ENCODE peak calls at places on chromosomes 1 and 21, in five cellular contexts. S is body of pancreas, T is left lung, H is cardiac muscle cell, R is PC-9. U is an unnamed sample.

GRCh38 chr1:186849824-186850223 is 21.1 kb downstream of the PLA2G4A start:
- DNase-seq in H (no peak), S (no peak), T (no peak), R (no peak), U (no peak)

GRCh38 chr1:201999625-202000238 is 10.7 kb upstream of the ELF3 start:
- DNase-seq in S (peak; percentile 73), H (peak; percentile 78), R (no peak), T (no peak), U (no peak)

GRCh38 chr1:104105466-104105865 is 355.8 kb downstream of the AMY1C start:
- DNase-seq in H (no peak), S (no peak), R (no peak), T (no peak), U (no peak)

GRCh38 chr1:154599658-154600057 is 8.3 kb downstream of the ADAR start:
- DNase-seq in S (no peak), T (no peak), R (no peak), H (peak; percentile 20), U (no peak)

GRCh38 chr1:168610111-168610510 is 33.7 kb downstream of the XCL1 start:
- DNase-seq in T (no peak), R (no peak), S (no peak), H (no peak), U (no peak)

GRCh38 chr1:10644307-10645128 is 151.9 kb downstream of the CASZ1 start:
- DNase-seq in T (no peak), H (no peak), R (no peak), S (no peak), U (no peak)

GRCh38 chr21:44265734-44266270 is 4.1 kb upstream of the DNMT3L start:
- DNase-seq in H (no peak), S (no peak), T (peak; percentile 67), R (no peak), U (no peak)

GRCh38 chr1:159936284-159936904 is 9.0 kb downstream of the IGSF9 start:
- DNase-seq in H (peak; percentile 53), T (peak; percentile 92), R (peak; percentile 82), S (peak; percentile 68), U (peak; percentile 79)

GRCh38 chr1:240285541-240285940 is 193.9 kb downstream of the FMN2 start:
- DNase-seq in H (no peak), R (no peak), T (no peak), S (no peak), U (no peak)

GRCh38 chr1:3009556-3009955 is 11.7 kb upstream of the ACTRT2 start:
- DNase-seq in S (no peak), H (no peak), R (no peak), T (no peak), U (no peak)

GRCh38 chr1:6948861-6949260 is 163.6 kb downstream of the CAMTA1 start:
- DNase-seq in T (no peak), S (no peak), R (no peak), H (no peak), U (no peak)

GRCh38 chr21:46118305-46118870 is 20.5 kb downstream of the COL6A2 start:
- DNase-seq in H (no peak), R (no peak), S (no peak), T (peak; percentile 65), U (no peak)

GRCh38 chr1:19864304-19865160 is 17.7 kb upstream of the OTUD3 start:
- DNase-seq in R (no peak), T (no peak), S (no peak), H (no peak), U (no peak)

GRCh38 chr1:154608522-154609294 is 722 bp upstream of the ADAR start:
- DNase-seq in S (peak; percentile 54), T (peak; percentile 77), H (peak; percentile 59), R (peak; percentile 40), U (no peak)

GRCh38 chr1:218674280-218674773 is 329.2 kb downstream of the TGFB2 start:
- DNase-seq in T (no peak), R (peak; percentile 92), S (peak; percentile 7), H (peak; percentile 91), U (peak; percentile 59)

GRCh38 chr1:169115891-169116585 is 9.5 kb downstream of the ATP1B1 start:
- DNase-seq in R (peak; percentile 47), H (peak; percentile 46), S (peak; percentile 92), T (no peak), U (no peak)

GRCh38 chr1:116412898-116413297 is 39.9 kb downstream of the ATP1A1 start:
- DNase-seq in R (no peak), T (no peak), S (no peak), H (no peak), U (no peak)

GRCh38 chr21:44507673-44508425 is 32.1 kb downstream of the KRTAP10-1 start:
- DNase-seq in R (no peak), H (no peak), T (peak; percentile 65), S (no peak), U (no peak)

GRCh38 chr1:165047985-165048384 is 308.5 kb downstream of the LMX1A start:
- DNase-seq in H (no peak), S (no peak), R (no peak), T (no peak), U (no peak)

GRCh38 chr1:94234615-94235014 is 2.8 kb downstream of the ARHGAP29 start:
- DNase-seq in H (no peak), R (no peak), S (no peak), T (no peak), U (no peak)

GRCh38 chr1:94235189-94236020 is 2.0 kb downstream of the ARHGAP29 start:
- DNase-seq in S (no peak), H (no peak), R (no peak), T (no peak), U (no peak)

GRCh38 chr1:94236021-94236491 is 1.3 kb downstream of the ARHGAP29 start:
- DNase-seq in S (peak; percentile 10), H (peak; percentile 34), R (no peak), T (no peak), U (no peak)

GRCh38 chr1:94237291-94238226 is at the start of gene ARHGAP29:
- DNase-seq in T (peak; percentile 95), R (peak; percentile 91), H (peak; percentile 92), S (peak; percentile 88), U (peak; percentile 77)

GRCh38 chr1:94236630-94237290 is 624 bp downstream of the ARHGAP29 start:
- DNase-seq in H (peak; percentile 61), R (no peak), T (no peak), S (peak; percentile 49), U (no peak)
- H3K4me1 ChIP-seq in H (no peaks in the 10 kb centered on the region), R (peaks cover 70% of the 10 kb centered on the region), T (peaks cover 21% of the 10 kb centered on the region), S (peaks cover 17% of the 10 kb centered on the region), U (no peaks in the 10 kb centered on the region)

GRCh38 chr1:31575373-31576140 is 758 bp upstream of the TINAGL1 start:
- DNase-seq in H (no peak), S (peak; percentile 86), R (peak; percentile 91), T (no peak), U (peak; percentile 58)

GRCh38 chr1:31579374-31579773 is 3.1 kb downstream of the TINAGL1 start:
- DNase-seq in H (no peak), R (no peak), T (peak; percentile 54), S (no peak), U (peak; percentile 57)

GRCh38 chr1:31576201-31576669 is at the start of gene TINAGL1:
- DNase-seq in R (peak; percentile 89), S (peak; percentile 78), T (peak; percentile 86), H (peak; percentile 45), U (peak; percentile 64)

GRCh38 chr1:31576743-31577455 is 584 bp downstream of the TINAGL1 start:
- DNase-seq in T (no peak), R (no peak), S (no peak), H (no peak), U (peak; percentile 55)

DNA sequence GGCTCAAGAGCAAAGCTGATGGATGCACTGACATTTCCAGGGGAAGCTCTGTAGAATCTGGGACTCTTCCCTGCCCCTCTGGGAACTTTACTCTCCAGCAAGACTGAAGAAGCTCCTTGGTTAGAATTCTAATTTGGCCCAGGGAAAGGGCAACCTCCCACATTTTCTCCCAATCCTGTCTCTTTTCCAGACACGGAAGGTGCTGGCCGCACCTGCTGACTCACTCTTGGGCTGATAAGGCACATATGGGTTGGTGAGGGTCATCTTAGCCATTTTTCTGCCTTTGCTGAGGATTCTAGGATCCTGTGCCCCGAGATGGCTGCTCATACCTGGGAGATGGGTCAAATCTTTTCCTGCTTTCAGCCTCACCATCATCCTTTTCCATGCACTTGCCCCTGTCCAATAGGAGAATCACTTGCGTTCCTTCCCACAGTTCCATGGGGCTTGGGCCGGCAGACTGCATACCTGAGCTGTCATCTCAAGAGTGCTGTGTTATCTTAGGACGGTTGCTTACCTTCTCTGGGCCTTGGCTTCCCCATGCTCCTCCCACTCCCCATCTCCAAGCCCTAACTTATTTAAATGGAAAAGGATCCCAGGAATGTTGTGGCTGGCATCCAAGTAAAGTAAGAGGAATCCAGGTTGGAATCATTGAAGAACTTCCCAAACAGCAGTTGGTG is 1.3 kb downstream of the TINAGL1 start:
- DNase-seq in S (no peak), H (no peak), R (peak; percentile 41), T (peak; percentile 45), U (peak; percentile 58)
- H3K4me3 ChIP-seq in S (peak overlapping the region; percentile 11), H (no peak overlapping the region), R (peak overlapping the region; percentile 70), T (peak overlapping the region; percentile 27), U (peak overlapping the region; percentile 85)

DNA sequence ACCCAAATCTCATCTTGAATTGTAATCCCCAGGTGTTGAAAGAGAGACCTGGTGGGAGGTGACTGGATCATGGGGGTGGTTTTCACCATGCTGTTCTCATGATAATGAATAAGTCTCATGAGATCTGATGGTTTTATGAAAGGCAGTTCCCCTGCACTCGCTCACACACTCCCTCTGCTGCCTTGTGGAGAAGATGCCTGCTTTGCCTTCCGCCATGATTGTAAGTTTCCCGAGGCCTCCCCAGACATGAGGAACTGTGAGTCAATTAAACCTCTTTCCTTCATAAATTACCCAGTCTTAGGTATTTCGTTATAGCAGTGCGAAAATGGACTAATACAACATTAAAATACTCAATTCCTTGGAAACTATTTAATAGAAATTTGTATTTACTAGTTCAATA is 99.2 kb downstream of the PROX1 start:
- DNase-seq in R (no peak), T (no peak), H (no peak), S (no peak), U (no peak)
- TF ChIP-seq CTCF in R (no peak), T (no peak), H (no peak), S (no peak), U (no peak)

GRCh38 chr1:54969879-54970278 is 10.5 kb upstream of the TMEM61 start:
- DNase-seq in S (no peak), H (no peak), R (no peak), T (no peak), U (no peak)

GRCh38 chr1:54967372-54967771 is 13.1 kb upstream of the TMEM61 start:
- DNase-seq in T (no peak), R (no peak), S (no peak), H (no peak), U (no peak)

GRCh38 chr1:54968581-54968980 is 11.8 kb upstream of the TMEM61 start:
- DNase-seq in S (no peak), T (no peak), R (no peak), H (no peak), U (no peak)

GRCh38 chr1:54962612-54963395 is 17.6 kb upstream of the TMEM61 start:
- DNase-seq in T (no peak), R (no peak), S (no peak), H (no peak), U (no peak)

DNA sequence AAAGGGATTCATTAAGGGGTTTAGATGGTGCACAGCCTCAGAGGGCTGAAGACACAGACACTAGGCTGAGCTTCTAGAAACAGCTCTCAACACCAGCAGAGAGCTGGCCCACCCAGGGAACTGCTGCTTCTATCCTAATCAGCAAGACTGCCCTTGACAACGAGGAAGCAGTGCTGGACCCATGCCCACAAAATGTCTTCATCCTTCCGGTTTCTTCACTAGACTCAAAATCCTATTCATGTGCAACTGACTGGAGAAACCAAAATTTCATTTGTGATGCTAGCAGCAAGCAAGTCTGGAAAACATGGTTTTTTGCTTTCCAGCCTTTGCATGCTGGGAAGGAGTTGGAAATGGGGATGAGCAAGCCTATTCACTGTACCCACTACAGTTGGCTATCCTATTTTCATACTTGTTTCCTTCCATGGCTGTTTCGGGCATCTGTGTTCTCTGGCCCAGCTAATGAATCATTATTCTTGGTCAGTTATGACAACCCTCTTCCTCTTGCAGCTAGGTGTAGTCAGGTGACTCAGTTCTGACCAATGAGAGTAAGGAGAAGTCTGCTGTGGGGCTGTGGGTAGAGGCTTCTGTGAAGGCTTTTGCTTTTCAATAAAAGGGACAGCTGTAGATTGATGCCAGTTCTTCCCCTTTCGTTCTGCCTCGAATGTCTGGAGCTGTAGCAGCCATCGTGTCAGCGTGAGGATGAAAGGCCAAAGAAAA is 14.6 kb upstream of the TMEM61 start:
- DNase-seq in H (no peak), R (no peak), S (peak; percentile 71), T (no peak), U (peak; percentile 90)
- H3K4me1 ChIP-seq in H (no peaks in the 10 kb centered on the region), R (peaks cover 42% of the 10 kb centered on the region), S (no peaks in the 10 kb centered on the region), T (peaks cover 23% of the 10 kb centered on the region), U (no peaks in the 10 kb centered on the region)